ENCODE peak calls at places on chromosomes 13 and 19, in four cellular contexts. K is breast epithelium, P is uterus, O is HCT116. I is an unnamed sample.

GRCh38 chr13:24274452-24274971 is 34.9 kb upstream of the C1QTNF9 start:
- DNase-seq in K (no peak), P (no peak), O (no peak), I (no peak)

GRCh38 chr13:32164622-32165268 is 133.2 kb downstream of the FRY start:
- DNase-seq in K (no peak), P (no peak), O (peak), I (no peak)

GRCh38 chr13:50421457-50422130 is 406.4 kb downstream of the KCNRG start:
- DNase-seq in K (no peak), P (no peak), O (no peak), I (no peak)

GRCh38 chr19:18507021-18507726 is 14.7 kb downstream of the ELL start:
- DNase-seq in K (no peak), P (no peak), O (no peak), I (no peak)

GRCh38 chr13:80047406-80047805 is 293.5 kb downstream of the SPRY2 start:
- DNase-seq in K (no peak), P (no peak), O (no peak), I (no peak)

GRCh38 chr13:112545866-112546265 is 42.1 kb downstream of the TUBGCP3 start:
- DNase-seq in K (no peak), P (no peak), O (no peak), I (no peak)

GRCh38 chr13:23902975-23903905 is 5.9 kb upstream of the C1QTNF9B start:
- DNase-seq in K (no peak), P (no peak), O (no peak), I (no peak)

GRCh38 chr13:113839536-113840204 is 24.2 kb downstream of the GAS6 start:
- DNase-seq in K (no peak), P (no peak), O (no peak), I (no peak)

GRCh38 chr13:57813641-57814040 is 182.1 kb downstream of the PCDH17 start:
- DNase-seq in K (no peak), P (no peak), O (no peak), I (no peak)

GRCh38 chr19:48745208-48745995 is 1.3 kb downstream of the IZUMO1 start:
- DNase-seq in K (no peak), P (no peak), O (no peak), I (no peak)
- H3K27ac ChIP-seq in K (no peak), P (no peak), O (no peak), I (no peak)

DNA sequence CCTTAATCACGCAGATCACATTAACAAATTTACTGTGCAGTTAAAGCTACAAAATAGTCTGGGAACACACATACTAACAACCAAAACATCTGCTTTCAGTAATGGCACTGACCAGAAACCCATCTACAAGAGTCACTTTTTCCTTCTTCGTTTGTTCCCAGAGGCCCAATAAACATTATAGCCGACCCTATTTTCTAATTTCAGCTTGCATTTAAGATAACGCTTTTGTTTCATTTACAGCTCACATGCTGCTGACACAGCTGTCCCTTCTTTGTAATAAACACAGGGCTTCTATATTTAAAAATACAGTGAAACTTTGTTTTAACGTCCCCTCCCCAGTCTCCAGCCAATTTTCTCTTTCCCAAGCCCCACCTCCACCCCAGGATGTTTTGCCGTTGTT is 1.8 kb upstream of the WBP4 start:
- DNase-seq in K (no peak), P (no peak), O (no peak), I (no peak)
- H3K27ac ChIP-seq in K (peak), P (peak), O (peak), I (peak)

GRCh38 chr13:82717249-82717648 is 1165.0 kb downstream of the SLITRK1 start:
- DNase-seq in K (no peak), P (no peak), O (no peak), I (peak)

GRCh38 chr13:82719987-82720386 is 1162.3 kb downstream of the SLITRK1 start:
- DNase-seq in K (no peak), P (no peak), O (no peak), I (no peak)

DNA sequence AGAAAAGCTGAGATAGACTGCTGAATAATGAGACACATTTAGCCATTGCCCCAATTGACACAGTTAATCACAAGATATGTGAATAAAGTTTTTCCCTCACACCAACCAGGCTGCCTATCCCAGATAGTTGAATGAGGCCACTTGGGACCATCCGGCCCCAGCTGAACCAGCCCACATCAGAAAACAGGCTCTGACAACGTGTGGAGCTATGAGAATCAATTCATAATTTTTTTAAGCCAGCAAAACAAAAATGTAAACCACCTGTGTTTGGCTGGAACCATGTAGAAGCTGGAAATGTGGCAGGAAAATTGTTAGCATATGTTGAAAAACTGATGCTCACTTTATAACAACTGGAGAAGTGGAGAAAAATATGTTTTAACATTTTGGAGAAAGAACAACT is 1161.3 kb downstream of the SLITRK1 start:
- DNase-seq in K (no peak), P (no peak), O (no peak), I (no peak)
- H3K27ac ChIP-seq in K (no peak), P (no peak), O (no peak), I (no peak)

GRCh38 chr19:54462072-54462712 is 1.4 kb downstream of the LENG9 start:
- DNase-seq in K (no peak), P (no peak), O (no peak), I (no peak)
- H3K27ac ChIP-seq in K (peak), P (peak), O (peak), I (peak)

GRCh38 chr19:40945645-40946044 is 45.4 kb upstream of the CYP2B6 start:
- DNase-seq in K (no peak), P (no peak), O (no peak), I (no peak)

GRCh38 chr19:40941481-40942219 is 49.4 kb upstream of the CYP2B6 start:
- DNase-seq in K (no peak), P (no peak), O (no peak), I (no peak)

GRCh38 chr19:40948580-40949299 is 42.3 kb upstream of the CYP2B6 start:
- DNase-seq in K (no peak), P (no peak), O (no peak), I (no peak)

GRCh38 chr19:40947114-40947513 is 44.0 kb upstream of the CYP2B6 start:
- DNase-seq in K (no peak), P (no peak), O (no peak), I (no peak)

GRCh38 chr19:40947573-40947972 is 43.5 kb upstream of the CYP2B6 start:
- DNase-seq in K (no peak), P (no peak), O (no peak), I (no peak)
- H3K27ac ChIP-seq in K (no peak), P (no peak), O (no peak), I (no peak)

DNA sequence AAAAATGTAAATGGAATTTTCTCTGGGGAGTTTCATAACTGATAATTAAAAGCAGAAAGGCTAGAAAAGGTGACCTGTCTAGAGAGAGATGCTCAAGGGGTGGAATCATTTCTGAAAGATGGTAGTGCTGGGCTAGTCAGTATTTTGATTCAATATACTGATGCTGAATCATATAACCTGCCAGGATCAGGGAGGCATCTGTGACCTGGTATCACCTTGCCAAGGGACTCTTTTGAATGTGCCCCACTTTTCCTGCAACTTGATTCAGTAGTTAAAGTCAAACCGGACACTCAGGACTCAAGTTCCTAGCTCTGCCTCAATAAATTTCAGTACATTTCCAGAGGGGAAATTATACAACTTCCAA is 15.8 kb downstream of the LCP1 start:
- DNase-seq in K (no peak), P (no peak), O (no peak), I (no peak)
- H3K27ac ChIP-seq in K (no peak), P (no peak), O (no peak), I (no peak)

GRCh38 chr19:35780717-35781116 is 5.4 kb downstream of the ARHGAP33 start:
- DNase-seq in K (no peak), P (no peak), O (no peak), I (no peak)

GRCh38 chr19:35784401-35785086 is 9.2 kb downstream of the ARHGAP33 start:
- DNase-seq in K (no peak), P (no peak), O (no peak), I (no peak)

GRCh38 chr19:35783469-35784400 is 8.4 kb downstream of the ARHGAP33 start:
- DNase-seq in K (no peak), P (no peak), O (no peak), I (no peak)

GRCh38 chr19:35781650-35782049 is 6.3 kb downstream of the ARHGAP33 start:
- DNase-seq in K (no peak), P (no peak), O (no peak), I (no peak)

DNA sequence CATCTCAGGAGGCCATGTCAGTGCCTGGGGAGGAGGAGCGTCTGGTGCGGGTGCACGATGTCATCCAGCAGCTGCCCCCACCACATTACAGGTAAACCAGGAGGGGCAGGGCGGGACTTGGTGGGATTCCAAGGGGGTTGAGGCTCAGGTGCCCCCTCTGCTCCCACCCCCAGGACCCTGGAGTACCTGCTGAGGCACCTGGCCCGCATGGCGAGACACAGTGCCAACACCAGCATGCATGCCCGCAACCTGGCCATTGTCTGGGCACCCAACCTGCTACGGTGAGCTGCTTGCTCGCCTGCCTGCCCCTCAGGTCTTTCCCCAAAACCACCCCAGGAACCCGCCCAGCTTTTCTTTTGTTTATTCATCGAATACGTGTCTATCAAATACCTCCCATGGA is 7.2 kb downstream of the ARHGAP33 start:
- DNase-seq in K (no peak), P (no peak), O (no peak), I (no peak)
- H3K27ac ChIP-seq in K (no peak), P (no peak), O (no peak), I (no peak)

GRCh38 chr19:3187662-3188511 is 2.2 kb downstream of the NCLN start:
- DNase-seq in K (no peak), P (no peak), O (no peak), I (no peak)

GRCh38 chr19:3190470-3190770 is 4.7 kb downstream of the NCLN start:
- DNase-seq in K (no peak), P (no peak), O (no peak), I (no peak)

GRCh38 chr19:3190921-3191805 is 5.4 kb downstream of the NCLN start:
- DNase-seq in K (no peak), P (no peak), O (no peak), I (no peak)

GRCh38 chr19:3188627-3189596 is 3.2 kb downstream of the NCLN start:
- DNase-seq in K (no peak), P (no peak), O (no peak), I (no peak)

DNA sequence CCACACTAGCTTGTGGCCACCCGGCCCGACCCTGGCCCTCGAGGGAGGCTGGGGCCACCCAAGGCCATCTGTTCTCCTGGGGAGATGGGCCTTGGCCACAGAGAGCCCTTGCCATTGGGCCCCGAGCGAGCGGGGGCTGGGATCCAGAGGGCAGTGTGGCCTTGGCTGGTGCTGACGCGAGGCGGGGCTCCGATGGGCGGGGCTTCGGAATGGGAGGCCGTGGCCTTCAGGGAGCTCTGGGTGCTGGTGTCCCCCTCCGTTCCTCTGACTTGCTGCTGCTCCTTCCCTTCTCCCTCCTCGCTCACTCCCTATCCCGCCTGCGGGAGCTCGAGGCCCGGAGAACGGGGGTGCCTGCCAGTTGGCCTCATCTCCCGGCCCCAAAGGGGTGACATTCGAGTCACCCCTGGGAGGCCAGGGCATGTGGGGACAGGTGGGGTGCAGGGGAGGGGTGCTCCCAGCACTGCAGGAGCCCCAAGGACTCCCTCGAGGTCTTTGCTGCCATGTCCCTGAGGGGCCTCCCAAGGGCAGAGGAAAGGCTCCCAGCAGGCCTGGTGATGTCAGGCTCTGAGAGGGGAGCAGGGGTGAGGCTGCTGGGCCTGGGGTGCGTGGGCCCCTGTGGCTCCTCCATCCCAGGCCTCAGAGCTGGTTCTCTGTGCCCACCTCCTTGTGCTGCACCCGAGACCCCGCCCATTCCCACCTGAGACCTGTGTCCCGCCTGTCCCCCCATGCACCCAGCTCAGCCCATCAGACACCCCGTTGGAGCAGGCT is 4.2 kb downstream of the NCLN start:
- DNase-seq in K (no peak), P (no peak), O (no peak), I (no peak)
- H3K27ac ChIP-seq in K (no peak), P (no peak), O (no peak), I (no peak)